ENCODE peak calls at places on chromosomes 6 and 20, in ten cellular contexts. Q is GM23248, O is neuronal stem cell, G is K562, Z is GM23338, U is H9, A is HCT116, E is fibroblast of lung, H is neural progenitor cell, F is hepatocyte. S is an unnamed sample. For H3K4me1, the result is how much of the 10 kb centered on the place peaks cover.

GRCh38 chr20:48191200-48191599 is 405.9 kb upstream of the SULF2 start:
- DNase-seq in G (no peak), O (no peak), E (peak), H (no peak), Z (no peak), U (no peak), Q (peak), F (peak), A (no peak), S (no peak)

GRCh38 chr20:9146649-9147048 is 77.8 kb downstream of the PLCB4 start:
- DNase-seq in G (no peak), Z (no peak), F (no peak), E (no peak), Q (no peak), A (no peak), U (no peak), H (no peak), O (no peak), S (no peak)

GRCh38 chr6:122717350-122717749 is 62.2 kb upstream of the FABP7 start:
- DNase-seq in H (peak), F (no peak), O (peak), Z (peak), Q (peak), A (no peak), E (peak), G (no peak), U (no peak), S (no peak)

GRCh38 chr6:10613693-10614092 is 80.7 kb downstream of the C6orf52 start:
- DNase-seq in H (peak), G (no peak), Q (no peak), U (no peak), E (no peak), Z (no peak), O (no peak), F (no peak), A (no peak), S (no peak)

GRCh38 chr20:57560554-57561355 is at the start of gene PCK1:
- DNase-seq in E (no peak), O (no peak), A (no peak), Z (no peak), H (no peak), G (peak), F (peak), U (no peak), Q (peak), S (no peak)

GRCh38 chr6:136660727-136661126 is 110.5 kb upstream of the MAP7 start:
- DNase-seq in H (no peak), A (no peak), U (no peak), E (no peak), Z (no peak), G (no peak), O (no peak), F (no peak), Q (no peak), S (no peak)

GRCh38 chr20:37369846-37370245 is 23.9 kb downstream of the SRC start:
- DNase-seq in U (no peak), Q (no peak), F (no peak), E (no peak), Z (no peak), A (no peak), G (no peak), O (no peak), H (no peak), S (no peak)

GRCh38 chr6:125510405-125510804 is 208.6 kb upstream of the HDDC2 start:
- DNase-seq in Q (no peak), H (no peak), U (no peak), F (no peak), E (no peak), O (no peak), A (no peak), G (no peak), Z (no peak), S (no peak)

GRCh38 chr6:112979830-112980229 is 632.7 kb downstream of the RFPL4B start:
- DNase-seq in H (no peak), E (peak), A (no peak), O (no peak), Z (no peak), U (no peak), G (no peak), Q (peak), F (peak), S (no peak)

GRCh38 chr6:106512958-106513480 is 116.3 kb downstream of the RTN4IP1 start:
- DNase-seq in H (no peak), O (peak), U (no peak), F (no peak), Q (no peak), Z (no peak), G (no peak), A (no peak), E (no peak), S (no peak)

GRCh38 chr20:17786221-17786718 is 86.5 kb downstream of the BANF2 start:
- DNase-seq in O (no peak), A (no peak), Z (no peak), F (no peak), H (no peak), E (peak), U (no peak), Q (peak), G (no peak), S (no peak)

GRCh38 chr6:18253635-18254034 is 10.7 kb downstream of the DEK start:
- DNase-seq in E (no peak), A (no peak), U (no peak), Q (no peak), O (no peak), G (no peak), Z (no peak), H (no peak), F (no peak), S (no peak)

GRCh38 chr6:11785953-11786579 is 7.5 kb upstream of the ADTRP start:
- DNase-seq in G (peak), Q (no peak), U (no peak), Z (no peak), O (no peak), E (no peak), H (no peak), A (no peak), F (no peak), S (peak)

GRCh38 chr6:159110013-159110412 is 59.2 kb upstream of the FNDC1 start:
- DNase-seq in Q (peak), H (peak), E (peak), G (peak), U (peak), Z (peak), O (peak), F (peak), A (peak), S (no peak)

GRCh38 chr6:13044390-13044789 is 283.9 kb downstream of the TBC1D7 start:
- DNase-seq in A (peak), G (peak), H (no peak), Q (peak), E (peak), Z (peak), O (no peak), U (peak), F (no peak), S (no peak)

GRCh38 chr20:47515843-47516242 is 14.2 kb downstream of the NCOA3 start:
- DNase-seq in Z (no peak), F (no peak), O (no peak), U (no peak), A (no peak), E (no peak), Q (no peak), H (no peak), G (no peak), S (no peak)

GRCh38 chr6:4274382-4275082 is 139.2 kb upstream of the ECI2 start:
- DNase-seq in Z (no peak), U (no peak), O (no peak), F (no peak), H (no peak), G (peak), A (no peak), E (peak), Q (peak), S (no peak)

GRCh38 chr6:56555438-56555872 is 87.2 kb downstream of the DST start:
- DNase-seq in H (peak), E (peak), F (peak), Z (no peak), Q (peak), U (no peak), O (no peak), G (no peak), A (no peak), S (no peak)

GRCh38 chr6:45533394-45533793 is 155.7 kb upstream of the SUPT3H start:
- DNase-seq in Z (no peak), G (no peak), U (no peak), E (no peak), A (no peak), H (no peak), O (no peak), F (no peak), Q (peak), S (no peak)

GRCh38 chr6:137191238-137191637 is 17.8 kb upstream of the IL22RA2 start:
- DNase-seq in U (no peak), A (no peak), Z (no peak), F (no peak), O (no peak), G (no peak), E (no peak), H (no peak), Q (no peak), S (no peak)

GRCh38 chr6:144064402-144064830 is 31.0 kb downstream of the SF3B5 start:
- DNase-seq in U (peak), G (peak), O (peak), F (peak), Z (peak), Q (peak), A (no peak), E (no peak), H (peak), S (no peak)

GRCh38 chr20:51500936-51501335 is 41.6 kb downstream of the NFATC2 start:
- DNase-seq in F (no peak), Z (no peak), O (no peak), A (no peak), E (no peak), H (no peak), U (no peak), G (no peak), Q (no peak), S (no peak)

GRCh38 chr6:123321020-123321419 is 315.7 kb downstream of the TRDN start:
- DNase-seq in O (no peak), U (no peak), Z (no peak), E (no peak), A (no peak), H (no peak), Q (no peak), G (no peak), F (no peak), S (no peak)

GRCh38 chr6:134077301-134077700 is 24.9 kb upstream of the SLC2A12 start:
- DNase-seq in E (peak), U (no peak), H (no peak), G (peak), Z (no peak), Q (peak), O (no peak), A (no peak), F (no peak), S (no peak)

GRCh38 chr6:109441069-109441816 is 719 bp downstream of the SMPD2 start:
- DNase-seq in G (peak), Q (peak), E (peak), O (peak), Z (peak), H (peak), U (peak), A (no peak), F (peak), S (peak)

GRCh38 chr6:87698618-87699017 is 3.4 kb downstream of the AKIRIN2 start:
- DNase-seq in Q (peak), G (no peak), A (no peak), O (no peak), Z (peak), E (peak), H (peak), F (no peak), U (no peak), S (peak)

GRCh38 chr6:81759782-81760181 is 7.3 kb upstream of the TENT5A start:
- DNase-seq in O (no peak), Q (no peak), H (no peak), F (no peak), G (no peak), E (peak), U (no peak), A (no peak), Z (no peak), S (no peak)

GRCh38 chr20:38726849-38727601 is 2.7 kb downstream of the SLC32A1 start:
- DNase-seq in Q (peak), U (peak), H (peak), G (peak), E (no peak), Z (peak), O (peak), A (no peak), F (no peak), S (no peak)

GRCh38 chr20:37145014-37145413 is 34.1 kb upstream of the RPN2 start:
- DNase-seq in F (no peak), O (no peak), H (no peak), A (no peak), U (no peak), E (no peak), Z (no peak), G (no peak), Q (no peak), S (no peak)

GRCh38 chr20:4502756-4503155 is 219.0 kb upstream of the PRND start:
- DNase-seq in A (no peak), O (no peak), F (no peak), H (no peak), U (no peak), Z (no peak), E (no peak), G (no peak), Q (no peak), S (no peak)
- H3K4me2 ChIP-seq in A (no peak), O (no peak), F (no peak), H (no peak), U (no peak), Z (no peak), E (no peak), G (no peak), Q (no peak), S (no peak)

GRCh38 chr6:3211681-3212080 is 15.8 kb downstream of the TUBB2B start:
- DNase-seq in Z (no peak), A (no peak), H (no peak), Q (peak), F (no peak), U (no peak), E (no peak), O (no peak), G (no peak), S (no peak)

GRCh38 chr6:3210024-3210610 is 17.3 kb downstream of the TUBB2B start:
- DNase-seq in Q (no peak), A (no peak), G (no peak), Z (no peak), H (no peak), E (no peak), F (no peak), O (no peak), U (no peak), S (no peak)

GRCh38 chr6:3214898-3215297 is 12.6 kb downstream of the TUBB2B start:
- DNase-seq in O (no peak), U (no peak), F (no peak), Q (no peak), H (no peak), Z (no peak), G (no peak), E (peak), A (no peak), S (no peak)

GRCh38 chr6:3213334-3213695 is 14.1 kb downstream of the TUBB2B start:
- DNase-seq in U (no peak), O (no peak), G (no peak), F (no peak), H (no peak), Z (no peak), E (no peak), Q (no peak), A (no peak), S (no peak)

GRCh38 chr6:3212261-3212660 is 15.2 kb downstream of the TUBB2B start:
- DNase-seq in G (no peak), H (no peak), A (no peak), Q (no peak), F (no peak), U (no peak), Z (no peak), E (no peak), O (no peak), S (no peak)
- H2AFZ ChIP-seq in G (peak), H (no peak), A (no peak), Q (no peak), F (no peak), U (no peak), Z (no peak), E (no peak), O (no peak), S (no peak)

DNA sequence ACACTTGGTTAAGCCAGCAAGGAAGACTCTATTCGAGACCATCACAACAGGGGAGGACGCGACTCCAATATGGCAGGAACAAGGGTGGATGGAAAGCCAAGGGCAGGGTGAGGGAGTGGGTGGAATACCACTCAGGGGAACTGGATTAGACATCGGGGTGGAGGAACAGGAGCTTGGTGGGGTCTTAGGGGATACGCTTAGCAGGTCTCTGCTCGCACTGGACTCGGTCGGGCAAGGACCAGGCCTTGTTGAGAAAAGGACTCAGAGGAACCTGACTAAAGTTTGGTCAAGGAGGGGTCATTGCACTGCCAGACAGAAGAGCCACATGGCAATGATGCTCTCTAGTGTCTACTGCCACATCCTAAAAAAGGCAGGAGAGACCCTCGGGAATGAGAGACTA is 10.5 kb downstream of the DUSP22 start:
- DNase-seq in A (no peak), G (no peak), H (no peak), U (no peak), E (no peak), F (no peak), O (no peak), Q (no peak), Z (no peak), S (no peak)
- H3K4me1 ChIP-seq in A (under half), G (under half), H (under half), U (under half), E (under half), F (under half), O (under half), Q (under half), Z (under half), S (half or more)

DNA sequence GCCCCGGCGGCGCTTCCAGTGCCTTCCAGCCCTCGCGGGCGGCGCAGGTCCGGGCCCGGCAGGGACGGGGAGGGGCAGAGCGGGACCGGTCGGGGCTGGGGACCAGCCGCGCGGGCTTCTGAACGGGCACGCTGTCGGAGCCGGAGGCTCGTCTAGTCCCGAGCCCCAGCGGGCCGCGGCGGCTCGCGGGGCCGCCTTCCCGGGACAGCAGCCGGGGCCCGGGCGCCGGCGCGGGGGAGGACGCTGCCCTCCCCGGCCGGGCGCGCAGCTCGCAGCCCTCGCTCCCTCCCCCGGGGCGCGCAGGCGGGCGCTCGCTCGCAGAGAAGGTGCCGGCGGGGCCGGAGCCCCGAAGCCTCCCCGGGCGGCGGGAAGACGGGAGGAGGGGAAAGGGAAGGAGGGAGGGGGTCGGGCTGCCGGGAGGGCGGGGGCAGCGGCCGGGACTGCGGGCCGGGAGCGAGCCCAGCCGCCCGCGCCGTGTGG is 696 bp upstream of the SIRPA start:
- DNase-seq in H (peak), O (peak), U (peak), Z (no peak), A (no peak), F (peak), E (peak), Q (peak), G (peak), S (peak)
- H3K4me2 ChIP-seq in H (peak), O (peak), U (peak), Z (peak), A (peak), F (peak), E (no peak), Q (peak), G (no peak), S (peak)

DNA sequence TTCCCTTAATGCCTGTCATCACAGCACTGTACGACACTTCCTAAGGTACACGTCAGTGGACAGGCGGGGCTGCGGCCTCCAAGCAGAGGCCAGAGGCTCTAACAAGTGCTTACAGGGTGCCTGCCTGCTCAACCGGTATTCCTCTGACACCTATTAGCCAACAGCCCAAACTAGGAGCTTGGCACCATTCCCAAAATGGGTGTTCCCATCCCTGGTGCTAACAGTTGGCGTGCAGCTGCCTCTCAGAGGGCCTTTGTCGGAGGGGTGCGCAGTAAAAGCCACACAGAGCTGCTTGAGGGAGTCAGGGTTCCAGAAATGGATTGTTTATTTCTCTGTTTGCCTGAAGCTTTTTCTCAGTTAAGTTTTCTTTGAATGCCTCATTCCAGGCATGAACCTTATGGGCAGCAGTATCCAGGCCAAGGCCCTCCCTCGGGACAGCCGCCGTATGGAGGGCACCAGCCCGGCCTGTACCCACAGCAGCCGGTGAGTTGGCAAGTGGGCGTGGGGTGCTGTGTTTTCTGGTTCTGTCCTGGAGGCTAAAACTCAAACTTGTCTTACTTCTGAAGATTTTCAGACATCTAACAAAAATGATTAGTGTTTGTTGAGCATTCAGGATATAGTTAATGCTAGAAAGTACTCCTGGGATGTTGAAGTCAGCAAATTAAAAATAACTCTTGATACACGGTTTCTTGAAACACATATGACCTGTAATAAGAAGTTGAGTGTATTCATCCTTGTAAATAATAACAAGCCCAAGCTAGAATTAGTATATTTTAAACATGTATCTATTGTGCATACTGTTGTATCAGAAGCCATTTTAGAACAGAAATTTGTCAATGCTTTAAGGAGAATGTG is 124.7 kb downstream of the TMEM242 start:
- DNase-seq in F (peak), A (no peak), Q (peak), E (no peak), G (no peak), O (no peak), U (no peak), H (no peak), Z (no peak), S (no peak)
- H2AFZ ChIP-seq in F (no peak), A (no peak), Q (no peak), E (no peak), G (no peak), O (no peak), U (no peak), H (no peak), Z (no peak), S (no peak)